ENCODE peak calls at places on chromosome 15, in eight cellular contexts. C is HepG2; L is nephron progenitor cell; B is CD8-positive, alpha-beta T cell; H is left ventricle myocardium inferior; Q is endothelial cell; G is HL-60; F is type B pancreatic cell. N is an unnamed sample.
A peak's percentile ranks its signal among the peaks of the same experiment; 100 is the strongest.

GRCh38 chr15:47663106-47663505 is 54.2 kb upstream of the SEMA6D start:
- DNase-seq in C (no peak), L (no peak), B (no peak), H (no peak), Q (no peak), G (no peak), F (no peak), N (no peak)

GRCh38 chr15:63752075-63752684 is 81.6 kb downstream of the HERC1 start:
- DNase-seq in C (peak; percentile 61), L (no peak), B (peak; percentile 18), H (no peak), Q (peak; percentile 40), G (peak; percentile 61), F (no peak), N (no peak)

GRCh38 chr15:70342554-70343548 is 245.1 kb upstream of the TLE3 start:
- DNase-seq in C (no peak), L (no peak), B (no peak), H (no peak), Q (no peak), G (no peak), F (peak; percentile 50), N (no peak)

GRCh38 chr15:72070817-72071447 is 47.0 kb downstream of the MYO9A start:
- DNase-seq in C (no peak), L (no peak), B (no peak), H (no peak), Q (no peak), G (no peak), F (no peak), N (no peak)

GRCh38 chr15:50854594-50855490 is 53.6 kb upstream of the AP4E1 start:
- DNase-seq in C (peak; percentile 18), L (no peak), B (no peak), H (no peak), Q (no peak), G (peak; percentile 77), F (no peak), N (no peak)

GRCh38 chr15:36970522-36970921 is 129.8 kb downstream of the MEIS2 start:
- DNase-seq in C (no peak), L (no peak), B (no peak), H (no peak), Q (no peak), G (no peak), F (no peak), N (no peak)

GRCh38 chr15:60519218-60519617 is 40.3 kb upstream of the ICE2 start:
- DNase-seq in C (no peak), L (no peak), B (no peak), H (no peak), Q (no peak), G (no peak), F (no peak), N (no peak)

GRCh38 chr15:70670680-70671079 is 92.7 kb downstream of the UACA start:
- DNase-seq in C (no peak), L (no peak), B (no peak), H (no peak), Q (no peak), G (no peak), F (no peak), N (no peak)

GRCh38 chr15:48385431-48385830 is 54.2 kb downstream of the DUT start:
- DNase-seq in C (no peak), L (no peak), B (no peak), H (no peak), Q (no peak), G (no peak), F (no peak), N (no peak)

GRCh38 chr15:50880651-50881114 is 27.8 kb upstream of the AP4E1 start:
- DNase-seq in C (no peak), L (no peak), B (no peak), H (no peak), Q (no peak), G (peak; percentile 33), F (no peak), N (no peak)

DNA sequence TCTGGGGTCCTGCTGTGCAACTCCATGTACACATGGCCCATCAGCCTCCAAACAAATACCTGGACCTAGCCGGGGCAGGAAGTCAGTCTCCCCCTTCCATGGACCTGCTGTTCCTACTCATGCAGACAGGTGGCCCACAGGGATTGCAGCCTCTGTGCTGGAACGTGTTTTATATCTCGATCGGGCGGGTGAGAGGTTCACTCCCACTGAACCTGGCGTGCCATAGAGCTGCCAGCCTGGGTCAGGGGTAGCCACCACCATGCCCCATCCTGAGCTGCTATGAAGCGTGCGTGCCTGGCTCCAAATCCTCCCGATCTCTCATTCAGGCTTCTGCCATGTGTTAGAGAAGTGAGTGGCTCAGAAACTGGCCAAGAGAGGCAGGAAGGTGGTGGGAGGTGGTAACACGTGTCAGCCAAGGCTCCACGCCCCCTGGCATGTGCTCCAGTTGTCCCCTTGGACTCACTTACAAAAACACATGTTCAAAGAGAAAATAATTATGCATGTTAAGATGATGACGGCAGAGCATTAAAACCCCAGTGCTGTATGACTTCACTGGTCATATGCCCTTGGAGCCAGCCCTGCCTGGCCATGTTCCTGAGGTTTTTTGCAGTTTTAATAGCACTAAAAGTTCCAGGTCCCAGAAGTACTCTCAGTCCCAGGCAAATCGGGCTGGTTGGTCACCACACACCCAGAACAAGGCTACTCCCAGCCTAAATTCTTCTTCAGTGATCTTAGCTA is 30.6 kb downstream of the CTSH start:
- DNase-seq in C (peak; percentile 14), L (no peak), B (no peak), H (no peak), Q (no peak), G (no peak), F (peak; percentile 40), N (no peak)
- TF ChIP-seq CTCF in C (peak; percentile 48), L (no peak), B (no peak), H (peak; percentile 66), Q (peak; percentile 53), G (no peak), F (peak; percentile 56), N (peak; percentile 39)

GRCh38 chr15:81215531-81215930 is 18.9 kb downstream of the IL16 start:
- DNase-seq in C (no peak), L (no peak), B (no peak), H (no peak), Q (no peak), G (no peak), F (no peak), N (no peak)

GRCh38 chr15:81215983-81216382 is 19.3 kb downstream of the IL16 start:
- DNase-seq in C (no peak), L (no peak), B (no peak), H (no peak), Q (no peak), G (no peak), F (no peak), N (no peak)

GRCh38 chr15:81211376-81211775 is 14.7 kb downstream of the IL16 start:
- DNase-seq in C (no peak), L (no peak), B (no peak), H (no peak), Q (no peak), G (no peak), F (no peak), N (no peak)

GRCh38 chr15:81213982-81214381 is 17.3 kb downstream of the IL16 start:
- DNase-seq in C (no peak), L (no peak), B (no peak), H (no peak), Q (no peak), G (no peak), F (no peak), N (no peak)

DNA sequence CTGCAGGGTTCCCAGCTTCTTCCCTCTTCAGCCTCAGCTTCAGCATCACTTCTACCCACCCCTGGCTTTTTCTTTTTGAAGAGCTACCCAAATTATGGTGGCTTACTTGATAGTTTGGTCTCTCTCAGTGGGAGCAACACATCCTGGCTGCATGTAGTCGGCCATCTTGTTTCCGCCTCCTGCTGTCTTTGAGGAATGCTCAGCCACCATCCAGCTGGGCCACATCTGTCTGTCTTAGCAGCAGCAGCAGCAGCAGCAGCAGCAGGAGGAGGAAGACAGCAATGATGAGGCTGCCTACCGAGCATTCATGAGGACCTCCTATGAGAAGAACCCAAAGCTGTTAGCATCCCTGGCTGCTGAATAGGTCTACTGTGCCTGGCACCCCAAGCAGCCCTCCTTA is 19.7 kb downstream of the IL16 start:
- DNase-seq in C (no peak), L (no peak), B (no peak), H (peak; percentile 33), Q (no peak), G (no peak), F (no peak), N (no peak)
- TF ChIP-seq CTCF in C (no peak), L (no peak), B (no peak), H (no peak), Q (no peak), G (no peak), F (no peak), N (no peak)

DNA sequence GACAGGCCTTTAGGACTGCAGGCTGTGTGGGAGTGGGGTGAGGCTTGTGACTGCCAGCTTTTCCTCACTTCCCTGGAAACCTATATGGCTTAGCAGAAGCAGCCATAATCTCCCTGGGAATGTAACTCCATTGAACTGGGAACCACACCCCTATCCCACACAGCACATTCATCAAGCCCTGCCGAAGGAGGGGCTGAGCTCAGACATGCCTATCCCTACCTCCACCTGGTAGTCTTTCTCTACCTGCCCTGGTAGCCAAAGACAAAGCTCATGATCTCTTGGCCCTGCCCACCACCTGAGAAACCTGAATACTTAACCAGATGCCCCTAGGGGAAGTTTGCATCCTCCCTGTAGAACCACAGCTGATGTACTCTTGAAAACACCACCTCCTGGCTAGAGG is 219.8 kb downstream of the UNC13C start:
- DNase-seq in C (no peak), L (no peak), B (no peak), H (no peak), Q (no peak), G (no peak), F (no peak), N (no peak)
- TF ChIP-seq CTCF in C (no peak), L (no peak), B (no peak), H (no peak), Q (no peak), G (no peak), F (no peak), N (no peak)

GRCh38 chr15:73866481-73866880 is 6.9 kb upstream of the TBC1D21 start:
- DNase-seq in C (no peak), L (no peak), B (no peak), H (no peak), Q (no peak), G (no peak), F (peak; percentile 39), N (no peak)

GRCh38 chr15:73866881-73867410 is 6.4 kb upstream of the TBC1D21 start:
- DNase-seq in C (no peak), L (no peak), B (no peak), H (no peak), Q (no peak), G (no peak), F (peak; percentile 44), N (no peak)

GRCh38 chr15:73867426-73867825 is 5.9 kb upstream of the TBC1D21 start:
- DNase-seq in C (no peak), L (no peak), B (no peak), H (no peak), Q (no peak), G (no peak), F (peak; percentile 60), N (no peak)

GRCh38 chr15:73865904-73866303 is 7.5 kb upstream of the TBC1D21 start:
- DNase-seq in C (no peak), L (no peak), B (no peak), H (no peak), Q (no peak), G (no peak), F (no peak), N (no peak)

DNA sequence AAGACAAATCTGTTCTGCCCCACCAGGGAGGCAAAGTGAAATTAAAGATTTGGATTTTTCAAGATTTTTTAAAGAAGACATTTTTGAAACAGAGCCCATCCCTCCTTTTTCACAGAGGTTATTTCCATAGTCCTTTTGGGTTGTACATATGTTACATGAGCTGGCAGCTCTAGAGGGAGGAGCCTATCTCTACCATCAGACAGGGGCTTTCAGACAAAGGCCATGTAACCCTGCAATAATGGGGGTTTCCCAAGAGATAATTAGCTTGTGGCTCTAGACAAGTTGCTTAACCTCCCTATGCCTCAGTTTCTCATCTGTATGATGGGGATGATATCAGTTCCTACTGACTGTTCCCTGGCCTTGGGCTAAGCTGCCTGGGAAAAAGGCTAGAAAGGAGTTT is 8.0 kb upstream of the TBC1D21 start:
- DNase-seq in C (no peak), L (no peak), B (no peak), H (no peak), Q (no peak), G (no peak), F (peak; percentile 11), N (no peak)
- TF ChIP-seq CTCF in C (no peak), L (no peak), B (no peak), H (no peak), Q (no peak), G (no peak), F (no peak), N (no peak)